ENCODE peak calls at places on chromosomes 13 and 19, in four cellular contexts. One of them, this sample, is unnamed.
A peak's percentile ranks its signal among the peaks of the same experiment; 100 is the strongest.

GRCh38 chr19:54262470-54262869 is 5.4 kb upstream of the LILRB5 start:
- DNase-seq in H1: no peak
- DNase-seq in mesendoderm: no peak
- DNase-seq in H9: no peak
- DNase-seq in this sample: no peak

GRCh38 chr13:79646880-79647279 is 165.9 kb downstream of the NDFIP2 start:
- DNase-seq in H9: no peak
- DNase-seq in mesendoderm: no peak
- DNase-seq in H1: no peak
- DNase-seq in this sample: no peak

GRCh38 chr13:40535345-40535836 is 131.1 kb downstream of the FOXO1 start:
- DNase-seq in H1: no peak
- DNase-seq in H9: no peak
- DNase-seq in mesendoderm: no peak
- DNase-seq in this sample: no peak

GRCh38 chr19:41785653-41786052 is 10.7 kb upstream of the CEACAM3 start:
- DNase-seq in H1: peak; percentile 74
- DNase-seq in mesendoderm: peak; percentile 87
- DNase-seq in H9: peak; percentile 86
- DNase-seq in this sample: peak; percentile 65

GRCh38 chr13:32246468-32246867 is 68.7 kb downstream of the ZAR1L start:
- DNase-seq in H9: peak; percentile 84
- DNase-seq in mesendoderm: peak; percentile 95
- DNase-seq in H1: peak; percentile 80
- DNase-seq in this sample: peak; percentile 76

GRCh38 chr13:41019578-41020347 is 647 bp upstream of the ELF1 start:
- DNase-seq in H1: no peak
- DNase-seq in H9: no peak
- DNase-seq in mesendoderm: peak; percentile 45
- DNase-seq in this sample: no peak

GRCh38 chr19:16036397-16036925 is 39.8 kb upstream of the TPM4 start:
- DNase-seq in mesendoderm: no peak
- DNase-seq in H9: no peak
- DNase-seq in H1: no peak
- DNase-seq in this sample: no peak

GRCh38 chr13:99386911-99387788 is 80.0 kb upstream of the GPR183 start:
- DNase-seq in mesendoderm: peak; percentile 76
- DNase-seq in H9: peak; percentile 80
- DNase-seq in H1: peak; percentile 95
- DNase-seq in this sample: no peak

GRCh38 chr19:41926028-41926860 is 2.0 kb downstream of the ERFL start:
- DNase-seq in H1: no peak
- DNase-seq in mesendoderm: no peak
- DNase-seq in H9: no peak
- DNase-seq in this sample: no peak

GRCh38 chr19:38561658-38562057 is 56.1 kb downstream of the MAP4K1 start:
- DNase-seq in H1: no peak
- DNase-seq in H9: no peak
- DNase-seq in mesendoderm: no peak
- DNase-seq in this sample: no peak

GRCh38 chr19:58385313-58386165 is 1.5 kb upstream of the RPS5 start:
- DNase-seq in H1: no peak
- DNase-seq in H9: peak; percentile 31
- DNase-seq in mesendoderm: no peak
- DNase-seq in this sample: no peak

GRCh38 chr19:49614096-49614857 is 23.3 kb downstream of the PRR12 start:
- DNase-seq in H9: no peak
- DNase-seq in H1: no peak
- DNase-seq in mesendoderm: no peak
- DNase-seq in this sample: peak; percentile 91

GRCh38 chr13:89343165-89343564 is 1672.0 kb downstream of the SLITRK5 start:
- DNase-seq in mesendoderm: no peak
- DNase-seq in H1: no peak
- DNase-seq in H9: no peak
- DNase-seq in this sample: no peak

GRCh38 chr19:51064534-51065220 is at the start of gene KLK13:
- DNase-seq in H1: peak; percentile 69
- DNase-seq in H9: peak; percentile 84
- DNase-seq in mesendoderm: peak; percentile 84
- DNase-seq in this sample: no peak

GRCh38 chr19:51331193-51331592 is 10.7 kb downstream of the VSIG10L start:
- DNase-seq in mesendoderm: no peak
- DNase-seq in H9: no peak
- DNase-seq in H1: no peak
- DNase-seq in this sample: no peak

GRCh38 chr13:59522652-59523051 is 641.1 kb downstream of the DIAPH3 start:
- DNase-seq in mesendoderm: no peak
- DNase-seq in H9: no peak
- DNase-seq in H1: no peak
- DNase-seq in this sample: no peak

GRCh38 chr19:23507441-23507840 is 112.2 kb upstream of the ZNF91 start:
- DNase-seq in H1: no peak
- DNase-seq in H9: no peak
- DNase-seq in mesendoderm: no peak
- DNase-seq in this sample: no peak

GRCh38 chr13:80437212-80437611 is 96.3 kb upstream of the SPRY2 start:
- DNase-seq in mesendoderm: no peak
- DNase-seq in H9: no peak
- DNase-seq in H1: no peak
- DNase-seq in this sample: no peak

GRCh38 chr19:33750587-33751385 is 45.9 kb upstream of the KCTD15 start:
- DNase-seq in mesendoderm: no peak
- DNase-seq in H9: no peak
- DNase-seq in H1: no peak
- DNase-seq in this sample: no peak

GRCh38 chr13:35378939-35379338 is 97.5 kb downstream of the MAB21L1 start:
- DNase-seq in H9: no peak
- DNase-seq in H1: no peak
- DNase-seq in mesendoderm: no peak
- DNase-seq in this sample: peak; percentile 19

GRCh38 chr13:100129605-100130004 is 40.7 kb downstream of the PCCA start:
- DNase-seq in H1: no peak
- DNase-seq in mesendoderm: peak; percentile 67
- DNase-seq in H9: no peak
- DNase-seq in this sample: no peak

GRCh38 chr19:14536926-14537692 is 7.7 kb downstream of the TECR start:
- DNase-seq in mesendoderm: peak; percentile 99
- DNase-seq in H1: peak; percentile 87
- DNase-seq in H9: peak; percentile 98
- DNase-seq in this sample: no peak

GRCh38 chr19:41367848-41368301 is 3.9 kb upstream of the B9D2 start:
- DNase-seq in H1: no peak
- DNase-seq in mesendoderm: no peak
- DNase-seq in H9: no peak
- DNase-seq in this sample: peak; percentile 96

GRCh38 chr13:53124568-53125094 is 96.0 kb downstream of the OLFM4 start:
- DNase-seq in H1: no peak
- DNase-seq in mesendoderm: no peak
- DNase-seq in H9: no peak
- DNase-seq in this sample: no peak

GRCh38 chr13:99743079-99743478 is 228.5 kb downstream of the ZIC5 start:
- DNase-seq in mesendoderm: no peak
- DNase-seq in H9: no peak
- DNase-seq in H1: peak; percentile 36
- DNase-seq in this sample: no peak

GRCh38 chr19:49613374-49613773 is 22.4 kb downstream of the PRR12 start:
- DNase-seq in H9: no peak
- DNase-seq in mesendoderm: no peak
- DNase-seq in H1: no peak
- DNase-seq in this sample: no peak

GRCh38 chr19:45547965-45548609 is 36.5 kb downstream of the OPA3 start:
- DNase-seq in H9: peak; percentile 44
- DNase-seq in H1: no peak
- DNase-seq in mesendoderm: peak; percentile 51
- DNase-seq in this sample: peak; percentile 18

GRCh38 chr13:52929826-52930225 is 81.4 kb upstream of the PCDH8 start:
- DNase-seq in mesendoderm: no peak
- DNase-seq in H1: no peak
- DNase-seq in H9: no peak
- DNase-seq in this sample: no peak

GRCh38 chr19:29882719-29883105 is 59.3 kb upstream of the URI1 start:
- DNase-seq in H1: peak; percentile 53
- DNase-seq in mesendoderm: peak; percentile 13
- DNase-seq in H9: peak; percentile 48
- DNase-seq in this sample: no peak

GRCh38 chr13:31803327-31803726 is 64.0 kb downstream of the RXFP2 start:
- DNase-seq in H9: no peak
- DNase-seq in H1: no peak
- DNase-seq in mesendoderm: no peak
- DNase-seq in this sample: no peak

GRCh38 chr13:45521292-45521691 is 56.6 kb downstream of the COG3 start:
- DNase-seq in H9: no peak
- DNase-seq in H1: no peak
- DNase-seq in mesendoderm: no peak
- DNase-seq in this sample: peak; percentile 86

GRCh38 chr19:16645140-16645539 is 14.8 kb downstream of the SMIM7 start:
- DNase-seq in H1: no peak
- DNase-seq in H9: no peak
- DNase-seq in mesendoderm: no peak
- DNase-seq in this sample: no peak

GRCh38 chr13:113327391-113327765 is 30.3 kb downstream of the LAMP1 start:
- DNase-seq in H9: no peak
- DNase-seq in H1: no peak
- DNase-seq in mesendoderm: no peak
- DNase-seq in this sample: no peak

GRCh38 chr13:113329656-113330312 is 32.7 kb downstream of the LAMP1 start:
- DNase-seq in H1: no peak
- DNase-seq in H9: no peak
- DNase-seq in mesendoderm: no peak
- DNase-seq in this sample: no peak

GRCh38 chr13:113325779-113326178 is 28.7 kb downstream of the LAMP1 start:
- DNase-seq in H9: no peak
- DNase-seq in H1: no peak
- DNase-seq in mesendoderm: no peak
- DNase-seq in this sample: no peak

GRCh38 chr13:113327766-113328391 is 30.8 kb downstream of the LAMP1 start:
- DNase-seq in mesendoderm: no peak
- DNase-seq in H9: no peak
- DNase-seq in H1: no peak
- DNase-seq in this sample: no peak

DNA sequence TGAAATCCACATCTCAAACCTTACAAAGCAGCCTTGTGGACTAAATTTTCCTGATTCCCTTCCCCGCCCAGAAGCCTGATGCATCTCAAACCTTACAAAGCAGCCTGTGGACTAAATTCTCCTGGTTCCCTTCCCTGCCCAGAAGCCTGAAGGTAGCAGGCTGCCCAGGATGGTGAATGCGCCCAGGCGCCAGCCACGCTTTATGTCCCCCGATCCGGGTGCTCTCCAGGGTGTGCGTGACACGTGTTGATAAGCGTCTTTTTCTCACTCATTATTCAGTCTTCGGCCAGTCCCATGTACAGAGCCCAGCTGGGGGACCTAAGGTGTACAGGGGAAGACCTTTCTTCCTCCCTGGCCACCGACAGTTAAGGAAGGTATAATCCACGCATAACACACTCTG is 31.8 kb downstream of the LAMP1 start:
- DNase-seq in H9: no peak
- DNase-seq in H1: no peak
- DNase-seq in mesendoderm: no peak
- DNase-seq in this sample: no peak
- H3K56ac ChIP-seq in H9: no peak overlapping the region
- H3K56ac ChIP-seq in H1: no peak overlapping the region
- H3K56ac ChIP-seq in mesendoderm: no peak overlapping the region
- H3K56ac ChIP-seq in this sample: no peak overlapping the region

GRCh38 chr13:109199280-109199679 is 569.9 kb downstream of the MYO16 start:
- DNase-seq in H9: no peak
- DNase-seq in mesendoderm: no peak
- DNase-seq in H1: no peak
- DNase-seq in this sample: no peak
- H3K56ac ChIP-seq in H9: no peak overlapping the region
- H3K56ac ChIP-seq in mesendoderm: no peak overlapping the region
- H3K56ac ChIP-seq in H1: no peak overlapping the region
- H3K56ac ChIP-seq in this sample: no peak overlapping the region

DNA sequence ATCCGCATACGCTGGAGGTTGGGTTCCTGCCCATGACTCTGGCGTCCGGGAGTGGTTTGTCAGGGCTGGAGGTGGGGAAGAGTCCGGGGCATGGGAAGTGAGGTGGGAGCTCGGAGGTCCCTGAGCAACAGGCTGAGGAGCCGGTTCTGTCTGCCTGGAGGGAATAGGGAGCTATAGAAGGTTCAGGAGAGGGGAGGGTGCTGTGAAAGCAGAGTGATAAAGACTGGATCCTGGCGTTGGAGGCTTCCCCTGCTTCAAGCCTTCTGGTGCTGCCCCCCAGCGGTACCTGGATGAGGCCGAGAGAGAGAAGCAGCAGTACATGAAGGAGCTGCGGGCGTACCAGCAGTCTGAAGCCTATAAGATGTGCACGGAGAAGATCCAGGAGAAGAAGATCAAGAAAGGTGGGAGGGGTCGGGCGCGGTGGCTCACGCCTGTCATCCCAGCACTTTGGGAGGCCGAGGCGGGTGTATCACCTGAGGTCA is 2.6 kb downstream of the HMG20B start:
- DNase-seq in H1: peak; percentile 83
- DNase-seq in mesendoderm: peak; percentile 80
- DNase-seq in H9: peak; percentile 88
- DNase-seq in this sample: peak; percentile 16
- H3K56ac ChIP-seq in H1: no peak overlapping the region
- H3K56ac ChIP-seq in mesendoderm: no peak overlapping the region
- H3K56ac ChIP-seq in H9: no peak overlapping the region
- H3K56ac ChIP-seq in this sample: no peak overlapping the region

DNA sequence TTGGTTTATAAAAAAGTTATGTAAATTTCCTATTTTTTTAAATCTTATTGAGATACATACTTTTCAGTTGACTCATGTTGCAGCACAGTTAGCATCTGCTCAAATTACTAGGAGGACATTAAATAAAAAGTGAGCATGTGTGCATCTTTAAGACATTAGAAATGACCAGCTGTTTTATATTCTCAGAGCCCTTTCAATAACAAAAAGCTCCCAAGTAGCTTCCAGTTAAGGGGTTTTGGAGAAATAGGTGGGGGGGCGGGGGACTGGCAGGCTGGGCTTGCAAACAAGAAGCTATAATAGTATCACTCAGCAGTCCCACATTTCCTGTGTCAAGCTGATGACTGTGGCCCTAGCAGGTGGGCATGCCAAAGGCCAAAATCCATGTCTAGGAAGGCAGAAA is 1713.1 kb upstream of the SLC10A2 start:
- DNase-seq in mesendoderm: peak; percentile 60
- DNase-seq in H1: no peak
- DNase-seq in H9: peak; percentile 50
- DNase-seq in this sample: peak; percentile 64
- H3K56ac ChIP-seq in mesendoderm: no peak overlapping the region
- H3K56ac ChIP-seq in H1: no peak overlapping the region
- H3K56ac ChIP-seq in H9: no peak overlapping the region
- H3K56ac ChIP-seq in this sample: no peak overlapping the region

GRCh38 chr13:92175330-92175729 is 776.9 kb downstream of the GPC5 start:
- DNase-seq in mesendoderm: peak; percentile 44
- DNase-seq in H9: peak; percentile 34
- DNase-seq in H1: no peak
- DNase-seq in this sample: peak; percentile 62
- H3K56ac ChIP-seq in mesendoderm: no peak overlapping the region
- H3K56ac ChIP-seq in H9: no peak overlapping the region
- H3K56ac ChIP-seq in H1: no peak overlapping the region
- H3K56ac ChIP-seq in this sample: no peak overlapping the region

This sample was measured in IMR-90.